ENCODE peak calls at places on chromosomes 6 and 20, in six cellular contexts. N is neuronal stem cell, M is IMR-90, G is mesenchymal stem cell, I is H9, K is H1. A is an unnamed sample.

GRCh38 chr6:3506195-3506594 is 49.3 kb upstream of the SLC22A23 start:
- DNase-seq in N (no peak), M (no peak), G (no peak), I (no peak), K (no peak), A (no peak)

GRCh38 chr6:81486234-81486633 is 266.2 kb downstream of the TENT5A start:
- DNase-seq in N (no peak), M (no peak), G (no peak), I (no peak), K (no peak), A (no peak)

GRCh38 chr6:14147891-14148290 is 30.3 kb downstream of the CD83 start:
- DNase-seq in N (no peak), M (no peak), G (no peak), I (no peak), K (no peak), A (no peak)

GRCh38 chr20:22453244-22454080 is 130.9 kb downstream of the FOXA2 start:
- DNase-seq in N (no peak), M (no peak), G (no peak), I (no peak), K (no peak), A (peak)

GRCh38 chr6:17352302-17352701 is 41.1 kb upstream of the CAP2 start:
- DNase-seq in N (no peak), M (peak), G (peak), I (no peak), K (no peak), A (peak)

GRCh38 chr6:10210052-10210451 is 204.8 kb downstream of the TFAP2A start:
- DNase-seq in N (no peak), M (no peak), G (no peak), I (no peak), K (no peak), A (no peak)

GRCh38 chr20:2249935-2250334 is 45.9 kb upstream of the TGM3 start:
- DNase-seq in N (no peak), M (no peak), G (no peak), I (no peak), K (no peak), A (no peak)

GRCh38 chr6:107666084-107666981 is 157.8 kb downstream of the SCML4 start:
- DNase-seq in N (no peak), M (peak), G (peak), I (no peak), K (no peak), A (no peak)

GRCh38 chr6:41536884-41537347 is 9.3 kb upstream of the FOXP4 start:
- DNase-seq in N (no peak), M (no peak), G (no peak), I (no peak), K (no peak), A (peak)

GRCh38 chr6:84052204-84052882 is 18.8 kb downstream of the MRAP2 start:
- DNase-seq in N (peak), M (peak), G (no peak), I (peak), K (peak), A (no peak)

GRCh38 chr20:12835999-12836398 is 172.8 kb upstream of the SPTLC3 start:
- DNase-seq in N (no peak), M (no peak), G (peak), I (no peak), K (no peak), A (peak)

GRCh38 chr6:46510656-46511055 is 19.4 kb upstream of the RCAN2 start:
- DNase-seq in N (no peak), M (no peak), G (peak), I (no peak), K (no peak), A (no peak)

GRCh38 chr20:61520761-61521460 is 268.9 kb downstream of the CDH4 start:
- DNase-seq in N (no peak), M (peak), G (peak), I (no peak), K (no peak), A (no peak)

GRCh38 chr6:113859349-113860164 is 2.4 kb downstream of the MARCKS start:
- DNase-seq in N (no peak), M (peak), G (no peak), I (peak), K (no peak), A (peak)

GRCh38 chr20:2800590-2801458 is at the start of gene CPXM1:
- DNase-seq in N (peak), M (no peak), G (peak), I (peak), K (peak), A (no peak)

GRCh38 chr6:106501836-106502447 is 127.4 kb downstream of the RTN4IP1 start:
- DNase-seq in N (no peak), M (no peak), G (no peak), I (no peak), K (no peak), A (no peak)

GRCh38 chr6:125301435-125302391 is at the start of gene HDDC2:
- DNase-seq in N (peak), M (peak), G (peak), I (peak), K (peak), A (peak)

GRCh38 chr6:54217018-54217417 is 91.2 kb upstream of the TINAG start:
- DNase-seq in N (no peak), M (no peak), G (no peak), I (no peak), K (no peak), A (no peak)

GRCh38 chr20:25695532-25696383 is 895 bp downstream of the ZNF337 start:
- DNase-seq in N (peak), M (no peak), G (no peak), I (no peak), K (no peak), A (no peak)

GRCh38 chr20:63087872-63088680 is 81.3 kb upstream of the BHLHE23 start:
- DNase-seq in N (no peak), M (no peak), G (no peak), I (peak), K (peak), A (no peak)

GRCh38 chr6:35973670-35974222 is 50.7 kb downstream of the SLC26A8 start:
- DNase-seq in N (no peak), M (no peak), G (peak), I (no peak), K (no peak), A (peak)

DNA sequence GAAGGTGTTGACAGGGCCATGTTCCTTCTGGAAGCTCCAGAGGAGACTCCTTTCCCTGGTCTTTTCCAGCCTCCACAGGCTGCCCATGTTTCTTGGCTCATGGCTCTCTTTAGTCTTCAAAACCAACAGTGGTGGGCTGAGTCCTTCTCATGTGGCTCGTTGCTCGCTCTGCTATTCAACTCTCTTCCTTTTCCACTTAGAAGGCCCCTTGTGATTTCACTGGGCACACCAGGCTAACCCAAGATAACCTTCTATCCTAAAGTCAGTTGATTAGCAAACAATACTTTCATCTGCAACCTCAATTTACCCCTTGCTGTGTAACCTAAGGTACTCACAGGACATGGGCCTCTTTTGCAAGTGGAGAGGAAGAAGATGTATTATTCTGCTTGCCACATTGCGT is 79.6 kb downstream of the UTRN start:
- DNase-seq in N (no peak), M (no peak), G (no peak), I (no peak), K (no peak), A (no peak)
- H3K18ac ChIP-seq in N (no peak), M (no peak), G (no peak), I (no peak), K (no peak), A (no peak)

GRCh38 chr6:169826697-169827096 is 75.3 kb downstream of the ERMARD start:
- DNase-seq in N (no peak), M (no peak), G (no peak), I (no peak), K (no peak), A (no peak)
- H3K14ac ChIP-seq in N (no peak), M (no peak), G (no peak), I (no peak), K (no peak), A (no peak)

DNA sequence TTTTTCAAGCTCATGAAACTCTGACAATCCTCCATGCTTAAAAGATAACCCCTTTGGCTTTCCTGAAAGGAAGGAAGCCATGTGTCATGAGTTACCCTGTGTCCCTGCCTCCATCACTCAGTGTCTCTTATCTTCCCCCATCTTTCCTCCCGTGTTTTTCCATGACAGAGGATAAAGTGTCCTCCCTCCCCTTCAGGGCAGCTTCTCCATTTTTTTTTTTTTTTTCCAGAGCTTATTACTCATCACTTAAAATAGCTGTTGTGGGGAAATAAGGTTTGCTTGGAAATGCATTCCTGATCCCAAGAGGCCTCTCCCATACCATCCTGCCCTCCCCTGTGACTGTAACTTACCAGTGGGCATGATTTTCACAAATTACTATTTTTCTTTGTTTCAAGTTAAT is 614.3 kb upstream of the FLRT3 start:
- DNase-seq in N (no peak), M (no peak), G (peak), I (no peak), K (no peak), A (peak)
- H3K18ac ChIP-seq in N (no peak), M (no peak), G (no peak), I (no peak), K (no peak), A (no peak)

DNA sequence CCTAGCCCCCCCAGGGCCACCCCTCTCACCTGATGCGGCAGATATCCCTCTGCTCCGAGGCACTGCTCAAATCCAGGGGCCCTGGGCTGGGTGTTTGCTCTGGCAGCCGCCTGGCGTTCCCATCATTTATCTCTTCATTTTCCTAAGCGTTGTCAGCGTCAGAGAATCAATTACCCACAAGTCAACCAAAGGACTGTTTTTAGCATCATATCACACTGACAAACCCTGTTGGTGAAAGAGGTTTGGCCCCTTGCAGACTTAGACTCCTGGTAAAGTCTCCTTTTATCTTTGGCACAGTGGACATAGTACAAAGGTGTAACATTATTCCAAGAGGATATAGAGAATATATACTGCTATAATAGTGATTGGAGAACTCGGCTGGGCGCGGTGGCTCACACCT is at the start of gene GHRH:
- DNase-seq in N (no peak), M (no peak), G (no peak), I (no peak), K (no peak), A (no peak)
- H3K14ac ChIP-seq in N (no peak), M (no peak), G (no peak), I (no peak), K (no peak), A (no peak)

GRCh38 chr6:15247750-15248450 is 2.0 kb downstream of the JARID2 start:
- DNase-seq in N (no peak), M (peak), G (peak), I (peak), K (peak), A (no peak)

GRCh38 chr6:15250440-15251168 is 4.7 kb downstream of the JARID2 start:
- DNase-seq in N (no peak), M (no peak), G (no peak), I (no peak), K (no peak), A (no peak)

GRCh38 chr6:15247214-15247749 is 1.4 kb downstream of the JARID2 start:
- DNase-seq in N (no peak), M (no peak), G (peak), I (no peak), K (no peak), A (no peak)

GRCh38 chr6:15248451-15249370 is 2.8 kb downstream of the JARID2 start:
- DNase-seq in N (peak), M (peak), G (peak), I (peak), K (peak), A (peak)

GRCh38 chr6:15249371-15250019 is 3.6 kb downstream of the JARID2 start:
- DNase-seq in N (no peak), M (no peak), G (no peak), I (no peak), K (no peak), A (no peak)
- H3K18ac ChIP-seq in N (peak), M (no peak), G (no peak), I (no peak), K (no peak), A (no peak)

DNA sequence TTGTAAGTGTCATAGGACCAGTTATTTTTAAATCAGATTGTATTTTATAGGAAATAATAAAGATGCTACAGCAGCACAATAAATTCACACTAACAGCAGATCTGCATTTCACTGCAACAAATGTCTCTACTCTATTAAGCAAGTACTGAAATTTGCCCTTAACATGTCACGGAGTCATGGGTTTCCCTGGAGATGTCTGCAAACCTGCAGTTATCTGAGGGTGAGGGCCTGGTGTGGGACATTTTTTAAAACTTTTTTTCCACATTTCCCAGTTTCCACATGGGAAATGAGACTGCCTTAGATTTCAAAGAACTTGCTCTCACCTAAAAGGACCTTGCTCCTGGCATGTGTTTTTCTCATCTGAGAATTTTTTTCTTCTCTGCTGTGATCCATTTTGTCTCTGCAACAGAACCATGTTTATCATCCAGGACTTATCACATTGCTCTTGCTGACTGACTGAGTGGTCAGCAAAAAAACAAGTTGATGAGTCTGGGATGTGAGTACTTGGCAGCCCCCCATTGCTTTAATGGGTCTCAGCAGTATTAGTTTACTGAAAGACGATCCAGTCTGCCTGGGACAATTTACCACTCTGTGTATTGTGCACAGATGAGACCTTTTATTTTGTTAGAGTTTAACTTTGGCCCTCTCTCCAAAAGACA is 268.9 kb downstream of the BTBD9 start:
- DNase-seq in N (no peak), M (no peak), G (no peak), I (no peak), K (no peak), A (no peak)
- H3K14ac ChIP-seq in N (no peak), M (no peak), G (no peak), I (no peak), K (no peak), A (no peak)

GRCh38 chr6:90677440-90677839 is 90.6 kb upstream of the MAP3K7 start:
- DNase-seq in N (no peak), M (no peak), G (no peak), I (no peak), K (no peak), A (no peak)

GRCh38 chr6:90676516-90676915 is 89.6 kb upstream of the MAP3K7 start:
- DNase-seq in N (no peak), M (no peak), G (no peak), I (peak), K (no peak), A (no peak)

GRCh38 chr6:90678049-90678779 is 91.3 kb upstream of the MAP3K7 start:
- DNase-seq in N (no peak), M (no peak), G (no peak), I (no peak), K (no peak), A (no peak)

GRCh38 chr6:90681863-90682262 is 95.0 kb upstream of the MAP3K7 start:
- DNase-seq in N (no peak), M (no peak), G (no peak), I (no peak), K (no peak), A (no peak)
- H3K18ac ChIP-seq in N (no peak), M (no peak), G (no peak), I (no peak), K (no peak), A (no peak)

DNA sequence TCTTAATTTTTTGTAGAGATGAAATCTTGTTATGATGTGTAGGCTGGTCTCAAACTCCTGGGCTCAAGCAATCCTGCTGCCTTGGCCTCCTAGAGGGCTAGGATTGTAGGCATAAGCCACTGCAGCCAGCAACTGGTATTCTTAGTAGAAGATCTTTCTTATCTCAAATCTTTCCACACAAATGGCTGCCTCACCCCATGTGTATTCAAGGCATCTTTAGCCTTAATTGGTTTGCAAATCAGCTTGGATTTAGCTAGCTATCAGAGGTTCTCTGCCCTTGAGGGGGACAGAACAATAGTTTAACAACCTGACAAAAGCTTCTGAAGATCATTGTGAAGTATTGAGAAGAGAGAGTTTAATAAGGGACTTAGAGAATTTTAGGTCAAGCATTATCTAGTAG is 17.9 kb upstream of the ABRACL start:
- DNase-seq in N (no peak), M (no peak), G (no peak), I (no peak), K (no peak), A (no peak)
- H3K14ac ChIP-seq in N (no peak), M (no peak), G (no peak), I (no peak), K (no peak), A (no peak)

A was measured in trophoblast cell.